ENCODE peak calls at places on chromosomes 7 and 10, in eight cellular contexts. D, K, C, L, G, E, U and Y are unnamed samples.

GRCh38 chr10:132303361-132304115 is 4.2 kb downstream of the STK32C start:
- DNase-seq in L (no peak), C (no peak), D (no peak), G (no peak), K (no peak), E (no peak), U (no peak), Y (no peak)

GRCh38 chr10:37703833-37704382 is 153.5 kb downstream of the ZNF248 start:
- DNase-seq in K (no peak), L (no peak), D (no peak), G (no peak), E (no peak), C (no peak), U (no peak), Y (no peak)

GRCh38 chr7:108525327-108525984 is 479 bp downstream of the PNPLA8 start:
- DNase-seq in D (peak), C (no peak), L (no peak), U (no peak), G (peak), E (peak), K (peak), Y (peak)

GRCh38 chr10:75593690-75594556 is 162.5 kb downstream of the LRMDA start:
- DNase-seq in L (no peak), K (no peak), E (no peak), D (peak), G (no peak), C (no peak), U (no peak), Y (no peak)

GRCh38 chr7:2363283-2363682 is 8.7 kb downstream of the EIF3B start:
- DNase-seq in K (no peak), E (no peak), G (no peak), D (no peak), C (no peak), U (no peak), L (no peak), Y (no peak)

GRCh38 chr7:29496355-29497020 is 67.1 kb upstream of the PRR15 start:
- DNase-seq in U (no peak), D (no peak), E (no peak), C (no peak), G (no peak), K (no peak), L (no peak), Y (no peak)

GRCh38 chr10:129545257-129545656 is 78.2 kb downstream of the MGMT start:
- DNase-seq in G (peak), K (peak), E (no peak), L (no peak), D (peak), U (peak), C (no peak), Y (no peak)

GRCh38 chr10:69502589-69502988 is 51.3 kb downstream of the TSPAN15 start:
- DNase-seq in L (no peak), U (no peak), E (no peak), G (no peak), D (no peak), C (no peak), K (no peak), Y (no peak)

GRCh38 chr10:27911645-27912044 is 87.2 kb downstream of the ODAD2 start:
- DNase-seq in G (no peak), K (peak), E (no peak), C (no peak), U (no peak), D (no peak), L (no peak), Y (no peak)

GRCh38 chr7:51082940-51083533 is 233.6 kb downstream of the COBL start:
- DNase-seq in E (no peak), D (no peak), G (no peak), U (peak), K (no peak), L (no peak), C (no peak), Y (no peak)

GRCh38 chr7:73865738-73866445 is 4.9 kb downstream of the TMEM270 start:
- DNase-seq in L (no peak), K (peak), E (no peak), C (peak), U (no peak), G (peak), D (peak), Y (no peak)

GRCh38 chr7:27170936-27171635 is 3.0 kb downstream of the HOXA10 start:
- DNase-seq in U (no peak), C (peak), E (no peak), L (no peak), K (no peak), G (peak), D (no peak), Y (no peak)